ENCODE peak calls at places on chromosomes 6 and 20, in five cellular contexts. W, G, K, E and A are unnamed samples. For H3K4me1, the result is how much of the 10 kb centered on the place peaks cover.

GRCh38 chr20:33444797-33445560 is 1.4 kb upstream of the SNTA1 start:
- DNase-seq in K (no peak), E (no peak), W (peak), G (no peak), A (no peak)

GRCh38 chr6:105495515-105495914 is 92.6 kb upstream of the PREP start:
- DNase-seq in W (no peak), G (no peak), E (no peak), K (no peak), A (no peak)

GRCh38 chr6:3997144-3997770 is 81.7 kb downstream of the FAM217A start:
- DNase-seq in E (no peak), K (no peak), G (no peak), W (no peak), A (no peak)

GRCh38 chr6:156396791-156397418 is 380.3 kb upstream of the ARID1B start:
- DNase-seq in E (no peak), W (no peak), G (peak), K (no peak), A (no peak)

GRCh38 chr6:13788820-13789219 is 25.5 kb downstream of the MCUR1 start:
- DNase-seq in E (no peak), K (no peak), W (no peak), G (no peak), A (no peak)

GRCh38 chr20:46954490-46955038 is 59.9 kb downstream of the EYA2 start:
- DNase-seq in K (peak), W (no peak), E (no peak), G (peak), A (no peak)

GRCh38 chr6:157656437-157657005 is 166.5 kb upstream of the SNX9 start:
- DNase-seq in E (no peak), G (no peak), K (peak), W (no peak), A (no peak)

GRCh38 chr6:56490994-56491393 is 151.7 kb downstream of the DST start:
- DNase-seq in W (no peak), K (no peak), E (no peak), G (no peak), A (no peak)

GRCh38 chr20:24890286-24890685 is 58.8 kb upstream of the CST7 start:
- DNase-seq in W (no peak), E (no peak), K (no peak), G (no peak), A (no peak)

GRCh38 chr6:106370639-106371038 is 10.1 kb downstream of the CRYBG1 start:
- DNase-seq in W (no peak), E (peak), K (no peak), G (no peak), A (no peak)

GRCh38 chr6:79145301-79145700 is 67.2 kb upstream of the PHIP start:
- DNase-seq in G (no peak), E (no peak), W (no peak), K (no peak), A (no peak)

GRCh38 chr20:63258826-63259225 is 4.6 kb upstream of the NKAIN4 start:
- DNase-seq in E (no peak), K (no peak), G (no peak), W (no peak), A (no peak)

GRCh38 chr6:168127384-168127868 is 48.4 kb upstream of the FRMD1 start:
- DNase-seq in G (no peak), E (no peak), K (peak), W (no peak), A (no peak)

GRCh38 chr6:158086706-158087518 is 81.2 kb downstream of the SERAC1 start:
- DNase-seq in E (no peak), K (peak), G (no peak), W (no peak), A (no peak)

GRCh38 chr20:18267815-18268214 is 20.5 kb upstream of the ZNF133 start:
- DNase-seq in K (no peak), G (no peak), E (no peak), W (no peak), A (no peak)

GRCh38 chr6:152543519-152543918 is 93.6 kb downstream of the SYNE1 start:
- DNase-seq in G (no peak), E (no peak), K (no peak), W (no peak), A (no peak)

GRCh38 chr6:107064579-107065065 is 36.6 kb downstream of the MTRES1 start:
- DNase-seq in E (no peak), G (no peak), W (peak), K (no peak), A (no peak)

GRCh38 chr20:1423625-1424106 is 30.8 kb upstream of the FKBP1A start:
- DNase-seq in K (no peak), W (peak), E (peak), G (no peak), A (peak)

GRCh38 chr6:10184408-10185187 is 230.3 kb downstream of the TFAP2A start:
- DNase-seq in E (no peak), W (no peak), G (no peak), K (no peak), A (no peak)

GRCh38 chr20:45345104-45345936 is 2.9 kb downstream of the SDC4 start:
- DNase-seq in E (no peak), K (no peak), W (peak), G (no peak), A (peak)

GRCh38 chr20:23122959-23123655 is 37.0 kb upstream of the CD93 start:
- DNase-seq in G (peak), K (peak), W (no peak), E (no peak), A (no peak)

GRCh38 chr6:46175446-46175845 is 4.7 kb upstream of the ENPP5 start:
- DNase-seq in G (no peak), E (no peak), K (no peak), W (no peak), A (no peak)

GRCh38 chr6:111952326-111952725 is 79.1 kb upstream of the FYN start:
- DNase-seq in K (no peak), G (no peak), E (no peak), W (no peak), A (no peak)

GRCh38 chr20:50911716-50912115 is 19.5 kb downstream of the ADNP start:
- DNase-seq in W (no peak), K (no peak), G (no peak), E (no peak), A (no peak)

GRCh38 chr6:15621203-15622044 is 41.4 kb downstream of the DTNBP1 start:
- DNase-seq in W (peak), K (peak), E (no peak), G (peak), A (no peak)

GRCh38 chr20:16263582-16263981 is 309.7 kb downstream of the KIF16B start:
- DNase-seq in E (no peak), G (no peak), K (no peak), W (no peak), A (no peak)

GRCh38 chr6:168098431-168098861 is 19.4 kb upstream of the FRMD1 start:
- DNase-seq in K (no peak), W (no peak), E (no peak), G (peak), A (no peak)

GRCh38 chr20:7302256-7302655 is 534.8 kb downstream of the BMP2 start:
- DNase-seq in K (no peak), W (no peak), G (no peak), E (no peak), A (no peak)

GRCh38 chr20:31573555-31574295 is 31.4 kb upstream of the ID1 start:
- DNase-seq in E (no peak), K (peak), G (peak), W (no peak), A (peak)

GRCh38 chr20:21450572-21450971 is 53.2 kb upstream of the NKX2-4 start:
- DNase-seq in G (no peak), K (no peak), E (no peak), W (no peak), A (no peak)

GRCh38 chr20:47355489-47356219 is 845 bp downstream of the ZMYND8 start:
- DNase-seq in W (no peak), G (peak), E (no peak), K (no peak), A (no peak)

GRCh38 chr6:7542878-7543394 is 1.5 kb downstream of the DSP start:
- DNase-seq in K (peak), W (peak), E (peak), G (peak), A (peak)

GRCh38 chr6:143700684-143701342 is 23.0 kb downstream of the PHACTR2 start:
- DNase-seq in G (no peak), W (no peak), E (no peak), K (no peak), A (no peak)

GRCh38 chr20:35523298-35523888 is 6.1 kb downstream of the C20orf173 start:
- DNase-seq in W (no peak), G (no peak), K (no peak), E (no peak), A (no peak)

GRCh38 chr20:39849664-39850063 is 839.4 kb downstream of the MAFB start:
- DNase-seq in K (peak), W (peak), E (no peak), G (peak), A (peak)
- TF ChIP-seq POLR2AphosphoS5 in K (no peak), W (no peak), E (no peak), G (peak), A (peak)

DNA sequence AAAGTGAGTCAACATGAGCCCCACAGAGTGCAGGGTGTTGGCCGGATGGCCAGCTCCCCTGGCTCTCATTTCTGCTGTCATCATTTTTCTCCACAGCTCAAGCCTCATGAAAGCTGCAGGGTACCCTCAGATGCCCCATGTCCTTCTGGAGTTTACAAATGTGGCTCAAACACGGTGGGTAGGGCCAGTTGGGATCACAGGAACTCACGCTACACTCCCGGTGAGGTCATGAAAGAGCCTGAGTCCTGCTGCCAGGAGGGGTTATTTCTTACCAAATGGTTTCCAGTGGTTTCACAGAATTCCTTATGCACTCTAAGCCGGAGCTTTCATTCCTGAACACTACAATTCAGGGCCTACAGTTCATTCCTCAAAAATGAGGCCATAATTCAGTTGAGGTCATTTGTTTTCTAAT is 78.7 kb downstream of the TMEM170B start:
- DNase-seq in K (no peak), W (no peak), G (no peak), E (no peak), A (no peak)
- H3K4me1 ChIP-seq in K (under half), W (under half), G (under half), E (under half), A (under half)

GRCh38 chr20:48761914-48762313 is 65.9 kb downstream of the PREX1 start:
- DNase-seq in K (no peak), E (no peak), W (no peak), G (no peak), A (no peak)
- H3K27ac ChIP-seq in K (peak), E (no peak), W (peak), G (peak), A (no peak)

DNA sequence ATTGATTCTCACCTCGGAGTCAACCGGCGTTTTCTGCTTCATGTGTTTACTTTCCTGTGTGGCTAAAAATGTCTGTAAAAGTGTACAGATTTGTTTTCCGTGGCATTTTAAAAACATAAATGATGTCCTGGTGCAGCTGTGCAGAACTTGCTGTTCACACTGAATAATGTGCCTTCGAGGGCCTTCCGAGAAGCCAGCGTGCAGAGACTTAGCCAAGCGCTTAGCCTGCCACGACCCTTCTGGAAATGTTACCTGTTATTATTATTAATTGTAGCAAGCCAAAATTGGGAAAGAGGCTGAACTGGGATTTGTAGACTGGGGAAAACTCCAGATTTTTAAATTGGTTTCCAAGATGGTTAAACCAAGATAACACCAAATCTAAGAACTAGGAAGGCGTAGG is 335.8 kb downstream of the CDH4 start:
- DNase-seq in W (no peak), K (no peak), E (no peak), G (no peak), A (no peak)
- TF ChIP-seq POLR2AphosphoS5 in W (no peak), K (no peak), E (no peak), G (no peak), A (no peak)

GRCh38 chr6:43093361-43094289 is 17.5 kb downstream of the PTK7 start:
- DNase-seq in E (no peak), K (peak), G (peak), W (peak), A (no peak)
- H3K4me1 ChIP-seq in E (half or more), K (under half), G (under half), W (half or more), A (under half)

GRCh38 chr6:137309078-137309762 is 90.0 kb upstream of the IFNGR1 start:
- DNase-seq in W (peak), E (peak), K (peak), G (peak), A (peak)
- H3K27ac ChIP-seq in W (no peak), E (no peak), K (no peak), G (no peak), A (peak)

GRCh38 chr6:154410619-154411044 is 54.0 kb upstream of the IPCEF1 start:
- DNase-seq in E (peak), G (no peak), W (no peak), K (peak), A (peak)
- TF ChIP-seq POLR2AphosphoS5 in E (peak), G (no peak), W (no peak), K (peak), A (peak)

DNA sequence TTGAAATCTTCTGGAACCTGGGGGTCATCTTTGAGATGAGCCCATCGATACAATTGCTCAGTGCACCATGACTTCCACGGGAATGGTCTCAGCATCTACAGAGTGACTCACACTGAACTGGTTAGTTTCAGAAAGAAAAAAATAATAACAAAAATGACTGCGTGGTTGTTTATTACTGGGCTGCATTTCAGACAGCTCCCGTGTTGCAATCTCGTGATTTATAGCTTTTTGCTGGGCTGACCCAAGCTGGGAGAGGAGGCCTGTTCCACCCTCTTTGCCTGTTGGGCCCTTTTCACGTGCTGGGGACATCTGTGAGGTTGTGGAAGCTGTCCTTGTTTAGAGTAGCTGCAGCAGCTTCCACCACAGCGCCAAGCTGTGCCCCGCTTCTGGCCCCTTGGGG is 225.5 kb downstream of the BMP7 start:
- DNase-seq in W (no peak), K (peak), E (no peak), G (no peak), A (peak)
- H3K4me1 ChIP-seq in W (under half), K (half or more), E (under half), G (under half), A (under half)

GRCh38 chr20:43987018-43987417 is 72.4 kb downstream of the TOX2 start:
- DNase-seq in K (no peak), W (no peak), G (no peak), E (no peak), A (no peak)
- H3K27ac ChIP-seq in K (no peak), W (no peak), G (no peak), E (no peak), A (no peak)

GRCh38 chr20:10565922-10566897 is 107.6 kb downstream of the JAG1 start:
- DNase-seq in E (no peak), G (no peak), W (no peak), K (no peak), A (no peak)
- TF ChIP-seq POLR2AphosphoS5 in E (no peak), G (no peak), W (no peak), K (no peak), A (no peak)